ENCODE peak calls at places on chromosome 17, in seven cellular contexts. E is fibroblast of lung, W is osteoblast, L is colonic mucosa, K is endothelial cell, D is HCT116, Z is sigmoid colon. P is an unnamed sample.

GRCh38 chr17:44878627-44879221 is 20.5 kb downstream of the EFTUD2 start:
- DNase-seq in E (peak), W (peak), L (peak), K (peak), D (peak), Z (no peak), P (peak)

GRCh38 chr17:31926100-31926729 is 10.6 kb upstream of the SUZ12 start:
- DNase-seq in E (no peak), W (no peak), L (no peak), K (no peak), D (no peak), Z (no peak), P (no peak)

GRCh38 chr17:59278401-59278800 is 53.1 kb upstream of the YPEL2 start:
- DNase-seq in E (no peak), W (no peak), L (no peak), K (no peak), D (no peak), Z (no peak), P (no peak)

GRCh38 chr17:2892305-2892971 is 96.2 kb downstream of the RAP1GAP2 start:
- DNase-seq in E (peak), W (peak), L (peak), K (no peak), D (peak), Z (no peak), P (no peak)

GRCh38 chr17:45428954-45429337 is 3.7 kb downstream of the ARHGAP27 start:
- DNase-seq in E (no peak), W (no peak), L (no peak), K (no peak), D (no peak), Z (no peak), P (no peak)

GRCh38 chr17:33328129-33328528 is 35.0 kb upstream of the ASIC2 start:
- DNase-seq in E (no peak), W (no peak), L (no peak), K (peak), D (no peak), Z (no peak), P (peak)

GRCh38 chr17:81815646-81815985 is 11.7 kb downstream of the GCGR start:
- DNase-seq in E (no peak), W (no peak), L (peak), K (no peak), D (no peak), Z (no peak), P (no peak)

GRCh38 chr17:55495239-55495638 is 16.0 kb downstream of the SMIM36 start:
- DNase-seq in E (no peak), W (no peak), L (no peak), K (no peak), D (no peak), Z (no peak), P (no peak)

GRCh38 chr17:64327201-64327930 is 63.3 kb downstream of the PECAM1 start:
- DNase-seq in E (peak), W (no peak), L (no peak), K (no peak), D (no peak), Z (no peak), P (no peak)

GRCh38 chr17:1945621-1946020 is 79.5 kb downstream of the RTN4RL1 start:
- DNase-seq in E (no peak), W (peak), L (no peak), K (no peak), D (no peak), Z (no peak), P (no peak)

GRCh38 chr17:31568140-31568938 is 176.9 kb downstream of the RAB11FIP4 start:
- DNase-seq in E (no peak), W (no peak), L (no peak), K (no peak), D (no peak), Z (peak), P (no peak)

GRCh38 chr17:31492206-31492605 is 100.7 kb downstream of the RAB11FIP4 start:
- DNase-seq in E (no peak), W (no peak), L (no peak), K (no peak), D (no peak), Z (no peak), P (no peak)

GRCh38 chr17:41734139-41734948 is at the start of gene HAP1:
- DNase-seq in E (peak), W (peak), L (no peak), K (peak), D (no peak), Z (no peak), P (no peak)

GRCh38 chr17:7841622-7842379 is 7.8 kb downstream of the KDM6B start:
- DNase-seq in E (peak), W (peak), L (peak), K (peak), D (peak), Z (peak), P (peak)
- TF ChIP-seq CTCF in E (no peak), W (no peak), L (no peak), K (no peak), D (no peak), Z (no peak), P (no peak)

DNA sequence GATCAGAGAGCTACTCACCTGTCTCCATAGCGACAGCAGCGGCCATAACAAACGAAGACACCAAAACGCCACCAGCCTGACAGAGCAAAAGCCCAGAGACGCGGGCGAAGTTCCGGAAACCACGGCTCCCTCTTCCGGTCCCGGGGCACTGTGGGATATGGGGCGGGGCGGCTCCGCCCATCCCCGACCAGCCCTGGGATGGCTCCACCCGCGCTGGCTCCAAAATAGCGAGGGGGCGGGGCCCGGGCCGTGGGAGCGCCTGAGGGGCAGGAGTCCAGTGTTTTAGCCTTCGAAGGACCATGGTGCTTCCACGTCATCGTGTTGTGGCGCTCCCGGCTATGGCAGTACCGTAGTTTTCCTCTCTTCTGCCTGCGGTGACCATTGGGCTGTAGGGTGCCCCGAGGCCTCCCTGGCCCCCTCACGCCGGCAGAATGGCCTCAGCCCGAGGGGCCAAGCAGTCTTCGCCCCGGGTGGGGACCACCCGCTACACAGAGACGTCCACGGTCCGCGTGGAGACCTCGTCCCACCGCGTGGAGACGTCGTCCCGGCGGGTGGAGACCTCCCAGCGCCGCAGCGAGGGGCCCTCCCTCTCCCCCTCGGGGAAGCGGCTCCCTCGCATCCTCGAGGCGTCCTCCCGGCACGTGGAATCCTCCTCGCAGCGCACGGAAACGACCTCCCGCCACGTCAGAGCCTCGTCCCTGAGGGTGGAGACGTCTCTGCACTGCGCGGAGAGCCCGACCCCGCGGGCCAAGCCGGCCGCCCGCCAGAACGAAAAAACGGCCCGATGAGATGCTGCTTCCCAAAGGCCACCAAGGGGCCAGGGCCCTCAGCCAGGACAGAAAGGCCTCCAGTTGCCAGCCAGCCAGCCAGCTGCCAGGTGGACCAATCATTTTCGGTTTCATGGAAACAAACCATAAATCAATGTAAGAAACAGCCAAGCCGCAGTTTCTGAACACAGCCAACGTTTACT is at the start of the genes C17orf100 and MED31:
- DNase-seq in E (peak), W (peak), L (peak), K (peak), D (peak), Z (peak), P (peak)
- TF ChIP-seq CTCF in E (no peak), W (no peak), L (no peak), K (no peak), D (no peak), Z (no peak), P (no peak)

GRCh38 chr17:72826602-72827001 is 265.9 kb downstream of the SLC39A11 start:
- DNase-seq in E (peak), W (no peak), L (no peak), K (no peak), D (peak), Z (no peak), P (no peak)
- TF ChIP-seq CTCF in E (no peak), W (no peak), L (no peak), K (peak), D (peak), Z (no peak), P (no peak)

GRCh38 chr17:42855048-42855596 is 4.1 kb downstream of the AOC3 start:
- DNase-seq in E (no peak), W (no peak), L (no peak), K (no peak), D (no peak), Z (peak), P (no peak)

GRCh38 chr17:42853597-42853967 is 2.6 kb downstream of the AOC3 start:
- DNase-seq in E (no peak), W (no peak), L (no peak), K (no peak), D (no peak), Z (peak), P (no peak)

GRCh38 chr17:42853968-42854790 is 3.2 kb downstream of the AOC3 start:
- DNase-seq in E (no peak), W (no peak), L (no peak), K (no peak), D (no peak), Z (peak), P (no peak)

GRCh38 chr17:42853004-42853403 is 2.0 kb downstream of the AOC3 start:
- DNase-seq in E (no peak), W (no peak), L (no peak), K (no peak), D (no peak), Z (peak), P (no peak)

GRCh38 chr17:42857389-42857788 is 6.4 kb downstream of the AOC3 start:
- DNase-seq in E (no peak), W (no peak), L (no peak), K (no peak), D (no peak), Z (no peak), P (no peak)
- TF ChIP-seq CTCF in E (no peak), W (no peak), L (no peak), K (no peak), D (no peak), Z (no peak), P (no peak)

DNA sequence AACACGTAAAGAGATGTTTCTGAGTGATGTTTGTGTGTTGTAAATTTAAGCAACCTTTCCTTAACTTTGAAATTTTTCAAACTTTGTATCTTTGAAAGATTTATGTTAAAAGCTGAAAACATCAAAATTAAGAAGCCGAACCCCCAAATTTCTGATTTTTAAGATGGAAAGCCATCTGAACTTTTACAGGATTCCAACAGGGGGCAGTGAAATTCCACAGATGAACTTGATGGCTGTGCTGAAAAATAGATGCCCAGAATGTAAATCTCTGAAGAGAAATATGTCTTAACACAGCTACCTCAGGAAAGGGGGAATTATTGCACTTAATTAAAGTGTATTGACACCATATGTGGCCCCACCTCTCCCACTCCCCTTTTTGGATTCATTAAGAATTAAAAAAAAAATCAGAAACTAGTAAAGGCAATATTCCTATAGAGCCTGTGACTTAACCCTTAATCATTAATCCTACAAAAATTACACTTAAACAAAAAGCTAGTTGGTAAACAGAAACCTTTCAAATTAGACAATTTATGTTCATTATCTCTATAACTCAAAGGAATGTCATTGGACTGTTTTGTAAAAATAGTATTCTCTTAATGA is 597.9 kb downstream of the KCNJ2 start:
- DNase-seq in E (peak), W (peak), L (no peak), K (peak), D (peak), Z (no peak), P (peak)
- TF ChIP-seq CTCF in E (peak), W (peak), L (no peak), K (peak), D (peak), Z (peak), P (peak)

GRCh38 chr17:57109393-57110151 is 24.5 kb downstream of the AKAP1 start:
- DNase-seq in E (no peak), W (no peak), L (peak), K (peak), D (no peak), Z (peak), P (no peak)
- TF ChIP-seq CTCF in E (peak), W (no peak), L (no peak), K (peak), D (no peak), Z (no peak), P (peak)

GRCh38 chr17:65797809-65798208 is 236.4 kb upstream of the AXIN2 start:
- DNase-seq in E (no peak), W (no peak), L (no peak), K (peak), D (no peak), Z (no peak), P (no peak)
- TF ChIP-seq CTCF in E (peak), W (peak), L (peak), K (peak), D (no peak), Z (no peak), P (peak)

GRCh38 chr17:79840204-79840988 is 1.2 kb upstream of the CBX4 start:
- DNase-seq in E (no peak), W (peak), L (peak), K (peak), D (no peak), Z (peak), P (no peak)

GRCh38 chr17:79836952-79837887 is 2.0 kb downstream of the CBX4 start:
- DNase-seq in E (peak), W (peak), L (peak), K (no peak), D (peak), Z (peak), P (peak)

GRCh38 chr17:79837888-79838540 is 1.2 kb downstream of the CBX4 start:
- DNase-seq in E (no peak), W (peak), L (peak), K (no peak), D (no peak), Z (no peak), P (peak)

GRCh38 chr17:79839363-79840203 is at the start of gene CBX4:
- DNase-seq in E (peak), W (peak), L (peak), K (peak), D (peak), Z (peak), P (peak)

GRCh38 chr17:79838541-79839274 is 532 bp downstream of the CBX4 start:
- DNase-seq in E (peak), W (peak), L (peak), K (peak), D (no peak), Z (no peak), P (peak)
- TF ChIP-seq CTCF in E (no peak), W (no peak), L (no peak), K (no peak), D (no peak), Z (no peak), P (peak)

GRCh38 chr17:42844271-42844670 is at the start of gene AOC2:
- DNase-seq in E (no peak), W (no peak), L (no peak), K (no peak), D (no peak), Z (no peak), P (no peak)

GRCh38 chr17:42846594-42847280 is 2.4 kb downstream of the AOC2 start:
- DNase-seq in E (no peak), W (peak), L (no peak), K (no peak), D (no peak), Z (no peak), P (no peak)

GRCh38 chr17:42844761-42845555 is 578 bp downstream of the AOC2 start:
- DNase-seq in E (no peak), W (peak), L (no peak), K (no peak), D (no peak), Z (no peak), P (no peak)

GRCh38 chr17:42845556-42845917 is 1.2 kb downstream of the AOC2 start:
- DNase-seq in E (no peak), W (peak), L (no peak), K (no peak), D (no peak), Z (no peak), P (no peak)

DNA sequence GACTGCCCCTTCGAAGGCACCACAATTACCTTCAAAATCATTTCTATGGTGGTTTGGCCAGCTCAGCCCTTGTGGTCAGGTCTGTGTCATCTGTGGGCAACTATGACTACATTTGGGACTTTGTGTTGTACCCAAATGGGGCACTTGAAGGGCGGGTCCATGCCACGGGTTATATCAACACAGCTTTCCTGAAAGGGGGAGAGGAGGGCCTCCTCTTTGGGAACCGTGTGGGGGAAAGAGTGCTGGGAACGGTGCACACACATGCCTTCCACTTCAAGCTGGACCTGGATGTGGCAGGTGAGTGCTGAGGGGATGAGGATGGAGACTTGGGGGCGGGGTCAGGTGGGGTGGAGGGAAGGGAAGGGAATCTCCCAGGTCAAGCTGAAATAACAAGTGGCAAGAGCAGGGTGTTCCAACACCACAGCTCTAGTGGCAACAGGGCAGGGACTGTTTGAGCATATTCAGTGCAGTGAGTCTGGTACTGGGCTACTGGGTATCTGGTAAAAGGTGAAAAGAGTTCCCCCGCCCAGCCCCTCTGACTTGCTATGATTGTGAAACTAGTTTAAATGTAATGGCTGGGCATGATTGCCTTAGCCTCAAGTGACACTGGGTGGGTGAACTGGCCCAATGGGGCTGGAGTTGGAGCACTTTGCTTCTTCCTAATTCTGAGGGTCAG is 1.7 kb downstream of the AOC2 start:
- DNase-seq in E (no peak), W (peak), L (no peak), K (no peak), D (no peak), Z (no peak), P (no peak)
- TF ChIP-seq CTCF in E (no peak), W (no peak), L (no peak), K (no peak), D (no peak), Z (no peak), P (no peak)

GRCh38 chr17:9162275-9162985 is 141.1 kb downstream of the NTN1 start:
- DNase-seq in E (no peak), W (peak), L (no peak), K (no peak), D (no peak), Z (no peak), P (peak)
- TF ChIP-seq CTCF in E (no peak), W (no peak), L (no peak), K (peak), D (no peak), Z (no peak), P (peak)